ENCODE peak calls at places on chromosomes 2 and 18, in four cellular contexts. L is K562, O is WTC11, K is GM12878. C is an unnamed sample.

GRCh38 chr2:127589358-127589757 is 53.9 kb downstream of the MYO7B start:
- DNase-seq in L (no peak), O (no peak), K (no peak), C (no peak)

GRCh38 chr18:36386150-36386920 is 88.8 kb downstream of the FHOD3 start:
- DNase-seq in L (no peak), O (no peak), K (no peak), C (no peak)

GRCh38 chr2:222791946-222792649 is 68.7 kb upstream of the ACSL3 start:
- DNase-seq in L (no peak), O (no peak), K (no peak), C (no peak)

GRCh38 chr2:160033732-160034392 is 28.6 kb downstream of the PLA2R1 start:
- DNase-seq in L (no peak), O (no peak), K (no peak), C (no peak)

GRCh38 chr18:64219511-64219910 is 70.6 kb upstream of the LINC00305 start:
- DNase-seq in L (no peak), O (no peak), K (no peak), C (no peak)

GRCh38 chr2:196944570-196944969 is 18.1 kb upstream of the PGAP1 start:
- DNase-seq in L (no peak), O (no peak), K (no peak), C (no peak)

GRCh38 chr2:138500592-138501426 is 761 bp upstream of the SPOPL start:
- DNase-seq in L (no peak), O (no peak), K (no peak), C (peak)

GRCh38 chr2:16298866-16299265 is 358.5 kb downstream of the MYCN start:
- DNase-seq in L (no peak), O (no peak), K (no peak), C (no peak)

GRCh38 chr2:73117441-73117840 is 4.7 kb upstream of the RAB11FIP5 start:
- DNase-seq in L (no peak), O (no peak), K (no peak), C (no peak)

GRCh38 chr2:169507698-169508097 is 1.8 kb upstream of the KLHL41 start:
- DNase-seq in L (no peak), O (no peak), K (no peak), C (no peak)

GRCh38 chr18:55261253-55261652 is 302.0 kb upstream of the CCDC68 start:
- DNase-seq in L (no peak), O (no peak), K (no peak), C (no peak)

GRCh38 chr2:234494361-234495075 is 2.4 kb downstream of the ARL4C start:
- DNase-seq in L (no peak), O (no peak), K (no peak), C (no peak)

GRCh38 chr18:74420491-74420890 is 36.6 kb downstream of the DIPK1C start:
- DNase-seq in L (no peak), O (no peak), K (no peak), C (no peak)

GRCh38 chr18:75531212-75531850 is 103.8 kb upstream of the SMIM21 start:
- DNase-seq in L (no peak), O (no peak), K (no peak), C (no peak)

GRCh38 chr2:159961005-159961404 is 101.4 kb downstream of the PLA2R1 start:
- DNase-seq in L (no peak), O (no peak), K (no peak), C (no peak)

GRCh38 chr2:86087936-86088850 is 17.5 kb downstream of the POLR1A start:
- DNase-seq in L (peak), O (no peak), K (no peak), C (peak)

GRCh38 chr2:15302154-15302553 is 259.0 kb downstream of the NBAS start:
- DNase-seq in L (peak), O (no peak), K (no peak), C (no peak)

GRCh38 chr2:36706021-36706328 is 9.5 kb downstream of the VIT start:
- DNase-seq in L (no peak), O (no peak), K (no peak), C (no peak)

GRCh38 chr2:218984239-218985020 is 554 bp downstream of the FEV start:
- DNase-seq in L (no peak), O (peak), K (no peak), C (peak)

GRCh38 chr2:197914778-197915177 is 110.4 kb downstream of the PLCL1 start:
- DNase-seq in L (no peak), O (no peak), K (no peak), C (no peak)

GRCh38 chr2:106555053-106555452 is 67.9 kb downstream of the CD8B2 start:
- DNase-seq in L (no peak), O (no peak), K (no peak), C (no peak)

GRCh38 chr2:173414823-173415322 is 60.2 kb downstream of the CDCA7 start:
- DNase-seq in L (no peak), O (no peak), K (no peak), C (no peak)

GRCh38 chr2:70070557-70071268 is 16.6 kb upstream of the PCBP1 start:
- DNase-seq in L (peak), O (peak), K (no peak), C (peak)

GRCh38 chr2:70807102-70807827 is 13.1 kb downstream of the CLEC4F start:
- DNase-seq in L (no peak), O (no peak), K (no peak), C (no peak)

GRCh38 chr18:48742304-48742703 is 203.5 kb downstream of the CTIF start:
- DNase-seq in L (no peak), O (no peak), K (no peak), C (no peak)

GRCh38 chr2:120907822-120908221 is 172.2 kb downstream of the GLI2 start:
- DNase-seq in L (peak), O (no peak), K (no peak), C (no peak)

GRCh38 chr2:217993817-217994459 is 8.9 kb downstream of the TNS1 start:
- DNase-seq in L (peak), O (peak), K (no peak), C (peak)

GRCh38 chr2:241924069-241924908 is 54.8 kb downstream of the RTP5 start:
- DNase-seq in L (no peak), O (no peak), K (no peak), C (no peak)

GRCh38 chr2:160918909-160919503 is 241.2 kb upstream of the TANK start:
- DNase-seq in L (peak), O (peak), K (no peak), C (no peak)

GRCh38 chr2:62568983-62569837 is 63.2 kb upstream of the TMEM17 start:
- DNase-seq in L (no peak), O (no peak), K (no peak), C (no peak)

GRCh38 chr2:200703926-200704637 is 107.6 kb upstream of the BZW1 start:
- DNase-seq in L (no peak), O (no peak), K (no peak), C (no peak)

GRCh38 chr2:38750011-38750792 is 959 bp downstream of the SRSF7 start:
- DNase-seq in L (peak), O (peak), K (no peak), C (peak)

GRCh38 chr2:177641321-177641720 is 248.7 kb downstream of the AGPS start:
- DNase-seq in L (no peak), O (no peak), K (no peak), C (no peak)

DNA sequence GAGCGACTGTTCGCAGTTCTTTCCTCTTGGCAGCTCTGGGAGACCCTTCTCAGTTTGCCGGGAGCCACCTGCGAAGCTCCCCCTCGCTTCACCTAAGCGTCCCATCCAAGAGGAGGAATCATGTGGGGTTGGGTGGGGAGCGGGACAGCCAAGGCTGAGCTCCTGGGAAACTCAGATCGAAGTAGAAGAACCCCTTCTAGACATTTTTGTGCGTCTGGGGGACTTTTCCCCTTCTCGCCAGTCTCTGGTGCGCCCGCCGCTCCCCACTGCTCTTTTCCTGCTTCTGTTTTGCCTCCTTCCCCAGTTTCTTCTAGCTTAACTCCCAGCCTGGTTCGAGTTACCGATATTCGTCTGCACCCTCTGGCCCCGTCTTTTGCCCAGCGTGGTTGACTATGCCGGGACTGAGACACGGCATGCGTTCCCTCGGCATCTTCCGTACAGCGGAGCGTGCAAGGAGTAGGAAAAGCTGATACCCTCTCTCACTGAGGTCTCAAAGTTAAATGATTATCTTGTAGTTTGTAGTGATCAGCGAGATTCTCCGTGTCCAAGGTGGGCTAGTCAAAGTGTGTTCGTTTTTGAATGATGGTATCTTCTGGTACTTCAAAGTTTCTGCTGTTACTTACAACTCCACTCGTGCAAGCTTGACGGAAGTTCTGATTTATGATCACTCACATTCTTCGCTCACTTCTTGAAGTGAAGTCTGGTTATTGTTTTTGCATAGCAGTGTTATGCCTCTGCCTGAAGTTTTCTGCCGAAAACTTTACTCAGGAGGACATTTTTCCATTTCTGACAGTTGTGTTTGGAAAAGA is 664 bp downstream of the CAMKMT start:
- DNase-seq in L (peak), O (peak), K (peak), C (peak)
- TF ChIP-seq USF1 in L (no peak), O (peak), K (no peak), C (no peak)

DNA sequence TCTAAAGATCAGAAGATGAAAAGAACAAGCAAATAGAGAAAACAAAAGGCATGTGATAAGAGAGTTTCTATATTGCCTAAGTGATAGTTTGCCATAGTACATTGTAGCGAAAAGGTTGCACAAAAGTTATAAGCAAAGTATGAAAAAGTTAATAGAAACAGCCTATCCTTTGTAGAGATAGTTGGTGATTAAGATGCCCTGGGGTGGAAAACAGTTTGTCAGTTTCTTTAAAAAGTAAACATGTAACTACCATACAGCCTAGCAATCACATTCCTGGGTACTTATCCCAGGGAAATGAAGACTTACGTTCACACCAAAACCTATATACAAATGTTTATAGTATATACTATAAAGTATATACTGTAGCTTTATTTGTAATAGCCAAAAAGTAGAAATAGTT is 16.9 kb upstream of the DAPL1 start:
- DNase-seq in L (no peak), O (no peak), K (no peak), C (no peak)
- TF ChIP-seq USF1 in L (no peak), O (no peak), K (no peak), C (no peak)

DNA sequence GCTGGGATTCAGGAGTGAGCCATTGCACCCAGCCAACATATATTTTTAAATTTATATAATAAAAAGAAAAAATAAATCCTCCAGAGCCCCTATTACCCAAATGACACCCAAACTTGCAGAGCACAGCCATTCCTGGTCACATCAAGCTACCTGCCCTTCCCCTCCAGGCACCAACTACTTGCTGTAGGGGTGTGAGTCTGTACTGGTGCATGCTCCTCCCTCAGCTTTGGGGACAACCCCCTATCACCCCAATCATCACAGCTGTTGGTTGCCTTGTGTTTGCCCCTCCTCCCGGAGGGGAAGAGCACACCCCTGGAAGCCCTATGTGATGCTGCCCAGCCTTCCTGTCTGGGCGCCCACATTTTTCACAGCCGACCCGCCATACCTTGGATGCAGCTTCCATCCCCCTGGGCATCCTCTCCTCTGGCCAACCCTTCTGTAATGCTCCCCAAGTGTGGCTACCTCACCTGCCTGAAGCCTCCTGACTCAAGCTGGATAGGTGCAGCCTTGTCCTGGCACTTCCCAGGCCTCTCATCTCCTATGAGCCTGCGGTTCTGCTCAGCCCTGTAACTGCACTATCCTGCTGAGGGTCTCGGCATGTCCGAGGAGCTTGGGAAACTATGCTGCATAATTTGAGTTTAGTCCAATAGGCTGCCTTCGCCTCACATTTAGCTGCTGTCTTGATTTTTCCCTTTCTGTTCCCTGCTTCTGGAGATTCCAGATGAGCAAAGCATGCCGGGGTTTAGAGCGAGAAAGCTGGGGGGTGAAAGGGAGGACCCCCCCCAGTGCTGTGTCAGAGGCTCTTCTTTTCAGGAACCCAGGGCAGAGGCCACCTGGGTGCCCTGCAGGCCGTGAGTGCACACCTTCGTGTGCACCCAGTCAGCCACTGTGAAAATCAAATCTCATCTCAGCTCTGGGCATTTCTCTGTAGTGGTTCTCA is 27.2 kb downstream of the CHST10 start:
- DNase-seq in L (no peak), O (no peak), K (no peak), C (no peak)
- TF ChIP-seq USF1 in L (no peak), O (no peak), K (no peak), C (no peak)

GRCh38 chr2:28390857-28391563 is 1.6 kb upstream of the FOSL2 start:
- DNase-seq in L (peak), O (peak), K (no peak), C (peak)
- TF ChIP-seq USF1 in L (no peak), O (no peak), K (no peak), C (no peak)